ENCODE peak calls at places on chromosome 18, in five cellular contexts. One of them, this sample, is unnamed. For H3K27me3, the result is how much of the 10 kb centered on the place peaks cover.

GRCh38 chr18:53944721-53945120 is 279.7 kb downstream of the MBD2 start:
- DNase-seq in gastrocnemius medialis: no peak
- DNase-seq in MM.1S: no peak
- DNase-seq in GM23338: peak
- DNase-seq in PC-3: no peak
- DNase-seq in this sample: peak

GRCh38 chr18:741931-742512 is 29.6 kb upstream of the ENOSF1 start:
- DNase-seq in gastrocnemius medialis: no peak
- DNase-seq in MM.1S: peak
- DNase-seq in PC-3: peak
- DNase-seq in GM23338: peak
- DNase-seq in this sample: peak

GRCh38 chr18:340044-340443 is 72.2 kb upstream of the THOC1 start:
- DNase-seq in GM23338: no peak
- DNase-seq in MM.1S: no peak
- DNase-seq in gastrocnemius medialis: no peak
- DNase-seq in PC-3: no peak
- DNase-seq in this sample: no peak

GRCh38 chr18:79903787-79904356 is 47.6 kb downstream of the SLC66A2 start:
- DNase-seq in GM23338: no peak
- DNase-seq in MM.1S: no peak
- DNase-seq in gastrocnemius medialis: no peak
- DNase-seq in PC-3: no peak
- DNase-seq in this sample: no peak

GRCh38 chr18:33716061-33716683 is 138.2 kb downstream of the ASXL3 start:
- DNase-seq in gastrocnemius medialis: no peak
- DNase-seq in MM.1S: no peak
- DNase-seq in GM23338: peak
- DNase-seq in PC-3: no peak
- DNase-seq in this sample: peak

GRCh38 chr18:41396861-41397260 is 558.2 kb upstream of the PIK3C3 start:
- DNase-seq in MM.1S: no peak
- DNase-seq in PC-3: peak
- DNase-seq in gastrocnemius medialis: no peak
- DNase-seq in GM23338: no peak
- DNase-seq in this sample: no peak

GRCh38 chr18:21634588-21635199 is 22.6 kb downstream of the SNRPD1 start:
- DNase-seq in MM.1S: no peak
- DNase-seq in gastrocnemius medialis: no peak
- DNase-seq in PC-3: no peak
- DNase-seq in GM23338: no peak
- DNase-seq in this sample: no peak

GRCh38 chr18:9735238-9735637 is 27.1 kb downstream of the RAB31 start:
- DNase-seq in MM.1S: no peak
- DNase-seq in gastrocnemius medialis: no peak
- DNase-seq in PC-3: no peak
- DNase-seq in GM23338: no peak
- DNase-seq in this sample: no peak

GRCh38 chr18:42937434-42937833 is 178.1 kb downstream of the RIT2 start:
- DNase-seq in GM23338: no peak
- DNase-seq in MM.1S: no peak
- DNase-seq in PC-3: no peak
- DNase-seq in gastrocnemius medialis: no peak
- DNase-seq in this sample: no peak

GRCh38 chr18:8794133-8794986 is 89.0 kb downstream of the MTCL1 start:
- DNase-seq in MM.1S: no peak
- DNase-seq in GM23338: no peak
- DNase-seq in gastrocnemius medialis: no peak
- DNase-seq in PC-3: peak
- DNase-seq in this sample: no peak

GRCh38 chr18:74066018-74066417 is 81.6 kb downstream of the FBXO15 start:
- DNase-seq in MM.1S: no peak
- DNase-seq in gastrocnemius medialis: no peak
- DNase-seq in PC-3: no peak
- DNase-seq in GM23338: no peak
- DNase-seq in this sample: no peak
- TF ChIP-seq CTCF in MM.1S: no peak
- TF ChIP-seq CTCF in gastrocnemius medialis: no peak
- TF ChIP-seq CTCF in PC-3: no peak
- TF ChIP-seq CTCF in GM23338: no peak
- TF ChIP-seq CTCF in this sample: no peak

DNA sequence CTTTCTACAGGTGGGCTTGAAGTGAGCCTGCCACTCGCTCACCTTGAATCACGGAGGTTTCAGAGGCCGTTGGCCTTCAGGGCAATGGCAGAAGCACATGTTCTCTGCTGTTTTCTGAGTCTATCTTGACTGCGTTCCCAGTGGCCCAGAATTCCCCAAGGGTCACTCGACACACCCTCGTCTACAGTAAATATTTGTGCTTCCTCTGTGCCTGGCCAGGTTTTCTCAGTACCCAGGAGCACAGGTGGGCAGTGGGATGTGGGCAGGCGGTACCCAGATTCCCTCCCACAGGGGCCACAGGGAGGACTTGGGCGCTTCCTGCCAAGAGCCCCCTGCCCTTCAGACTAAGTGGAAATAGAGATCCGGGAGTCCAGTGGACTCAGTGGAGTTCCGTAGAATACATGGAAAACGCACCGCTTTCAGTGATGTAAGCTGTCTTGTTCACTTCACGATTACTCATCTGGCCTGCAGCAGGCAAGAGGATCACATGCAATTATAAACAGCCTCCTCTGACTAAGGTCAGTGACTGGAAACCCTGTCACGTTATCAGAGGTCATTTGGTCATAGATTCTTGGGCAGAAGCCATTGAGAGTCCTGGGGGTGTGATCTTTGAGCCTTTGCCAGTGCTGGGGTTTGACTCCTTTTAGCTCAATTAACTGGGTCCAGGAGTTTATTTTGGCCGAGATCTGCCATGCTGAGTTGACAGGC is 179.8 kb downstream of the NEDD4L start:
- DNase-seq in PC-3: peak
- DNase-seq in gastrocnemius medialis: peak
- DNase-seq in MM.1S: no peak
- DNase-seq in GM23338: no peak
- DNase-seq in this sample: no peak
- H3K27me3 ChIP-seq in PC-3: under half
- H3K27me3 ChIP-seq in gastrocnemius medialis: under half
- H3K27me3 ChIP-seq in MM.1S: under half
- H3K27me3 ChIP-seq in GM23338: under half
- H3K27me3 ChIP-seq in this sample: under half

GRCh38 chr18:32576296-32576916 is 105.7 kb upstream of the GAREM1 start:
- DNase-seq in GM23338: peak
- DNase-seq in PC-3: peak
- DNase-seq in MM.1S: no peak
- DNase-seq in gastrocnemius medialis: no peak
- DNase-seq in this sample: no peak
- TF ChIP-seq CTCF in GM23338: peak
- TF ChIP-seq CTCF in PC-3: peak
- TF ChIP-seq CTCF in MM.1S: no peak
- TF ChIP-seq CTCF in gastrocnemius medialis: no peak
- TF ChIP-seq CTCF in this sample: peak

GRCh38 chr18:59282341-59282740 is 9.1 kb upstream of the RAX start:
- DNase-seq in GM23338: no peak
- DNase-seq in MM.1S: no peak
- DNase-seq in PC-3: no peak
- DNase-seq in gastrocnemius medialis: no peak
- DNase-seq in this sample: no peak
- H3K27me3 ChIP-seq in GM23338: under half
- H3K27me3 ChIP-seq in MM.1S: under half
- H3K27me3 ChIP-seq in PC-3: under half
- H3K27me3 ChIP-seq in gastrocnemius medialis: under half
- H3K27me3 ChIP-seq in this sample: under half

DNA sequence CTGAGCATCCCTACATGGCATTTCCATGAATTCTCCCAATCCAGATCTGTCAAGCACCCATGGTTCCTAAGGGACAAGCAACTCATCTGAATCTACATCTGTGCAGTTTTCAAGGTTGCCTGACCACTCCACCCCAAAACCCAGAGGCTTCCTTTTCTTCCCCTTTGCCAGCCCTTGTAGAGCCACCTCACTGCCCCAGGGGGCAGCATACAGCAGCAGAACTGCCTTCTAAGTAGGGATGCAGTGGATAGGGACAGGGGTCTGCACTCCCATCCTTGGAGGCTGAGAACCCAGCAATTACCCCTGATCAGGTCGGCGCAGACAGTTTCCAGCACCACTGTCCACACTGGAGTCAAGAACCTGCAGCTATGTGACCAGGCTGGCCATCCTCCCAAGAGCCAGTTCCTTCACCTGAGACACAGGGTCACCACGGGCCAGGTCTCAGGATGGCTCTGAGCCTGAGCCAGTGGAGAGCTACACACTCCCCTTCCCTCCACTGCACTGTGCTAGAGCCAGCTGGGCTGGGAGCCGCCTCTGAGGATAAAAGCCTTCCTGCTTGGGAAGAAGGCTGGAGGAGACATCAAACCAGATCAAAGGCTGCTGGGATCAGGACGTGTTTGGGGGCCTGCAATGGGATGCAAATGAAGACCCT is 283.1 kb downstream of the CELF4 start:
- DNase-seq in PC-3: peak
- DNase-seq in MM.1S: no peak
- DNase-seq in GM23338: peak
- DNase-seq in gastrocnemius medialis: no peak
- DNase-seq in this sample: no peak
- TF ChIP-seq CTCF in PC-3: peak
- TF ChIP-seq CTCF in MM.1S: peak
- TF ChIP-seq CTCF in GM23338: peak
- TF ChIP-seq CTCF in gastrocnemius medialis: no peak
- TF ChIP-seq CTCF in this sample: peak